ENCODE peak calls at places on chromosomes 6 and 20, in seven cellular contexts. F, E, B, A, L, P and W are unnamed samples.

GRCh38 chr6:45495404-45496084 is 117.8 kb upstream of the SUPT3H start:
- DNase-seq in F (peak), E (no peak), B (no peak), A (no peak), L (no peak), P (no peak), W (peak)

GRCh38 chr6:112806163-112806900 is 459.2 kb downstream of the RFPL4B start:
- DNase-seq in F (no peak), E (no peak), B (no peak), A (no peak), L (no peak), P (no peak), W (no peak)

GRCh38 chr6:41545174-41545702 is 943 bp upstream of the FOXP4 start:
- DNase-seq in F (no peak), E (no peak), B (no peak), A (no peak), L (no peak), P (no peak), W (no peak)

GRCh38 chr6:26032387-26033131 is 54.7 kb upstream of the HFE start:
- DNase-seq in F (peak), E (peak), B (peak), A (no peak), L (peak), P (no peak), W (peak)

GRCh38 chr6:113362542-113363430 is 494.4 kb upstream of the MARCKS start:
- DNase-seq in F (no peak), E (peak), B (no peak), A (no peak), L (no peak), P (no peak), W (peak)

GRCh38 chr6:110331383-110331782 is 26.8 kb downstream of the METTL24 start:
- DNase-seq in F (no peak), E (no peak), B (no peak), A (no peak), L (no peak), P (no peak), W (no peak)

GRCh38 chr20:50666709-50667310 is 24.5 kb downstream of the RIPOR3 start:
- DNase-seq in F (no peak), E (no peak), B (no peak), A (no peak), L (no peak), P (no peak), W (no peak)

GRCh38 chr6:157034433-157035230 is 257.5 kb downstream of the ARID1B start:
- DNase-seq in F (no peak), E (peak), B (no peak), A (peak), L (peak), P (no peak), W (peak)

GRCh38 chr6:38861957-38862401 is 146.9 kb downstream of the DNAH8 start:
- DNase-seq in F (no peak), E (no peak), B (no peak), A (no peak), L (no peak), P (peak), W (no peak)

GRCh38 chr20:18533491-18533890 is 25.8 kb downstream of the SEC23B start:
- DNase-seq in F (no peak), E (no peak), B (no peak), A (no peak), L (no peak), P (no peak), W (no peak)

GRCh38 chr6:4687989-4688947 is 87.9 kb upstream of the CDYL start:
- DNase-seq in F (no peak), E (peak), B (no peak), A (no peak), L (no peak), P (peak), W (peak)

GRCh38 chr20:62596486-62596885 is 45.8 kb upstream of the SLCO4A1 start:
- DNase-seq in F (no peak), E (no peak), B (no peak), A (no peak), L (no peak), P (no peak), W (no peak)